ENCODE peak calls at places on chromosomes 2 and 18, in five cellular contexts. One of them, this sample, is unnamed.

GRCh38 chr18:3345452-3345851 is 83.5 kb downstream of the MYL12B start:
- DNase-seq in choroid plexus epithelial cell: peak; percentile 42
- DNase-seq in GM12865: no peak
- DNase-seq in mammary epithelial cell: peak; percentile 18
- DNase-seq in astrocyte: no peak
- DNase-seq in this sample: peak; percentile 49

GRCh38 chr2:147588191-147588590 is 256.6 kb upstream of the ACVR2A start:
- DNase-seq in choroid plexus epithelial cell: peak; percentile 2
- DNase-seq in GM12865: no peak
- DNase-seq in mammary epithelial cell: peak; percentile 64
- DNase-seq in astrocyte: peak; percentile 90
- DNase-seq in this sample: peak; percentile 36

GRCh38 chr2:155256803-155257202 is 558.3 kb downstream of the KCNJ3 start:
- DNase-seq in choroid plexus epithelial cell: no peak
- DNase-seq in GM12865: peak; percentile 8
- DNase-seq in mammary epithelial cell: no peak
- DNase-seq in astrocyte: no peak
- DNase-seq in this sample: no peak

GRCh38 chr2:48249631-48250473 is 280.1 kb upstream of the STON1 start:
- DNase-seq in choroid plexus epithelial cell: peak; percentile 80
- DNase-seq in GM12865: no peak
- DNase-seq in mammary epithelial cell: peak; percentile 5
- DNase-seq in astrocyte: peak; percentile 6
- DNase-seq in this sample: peak; percentile 49

GRCh38 chr2:7497223-7497622 is 580.0 kb downstream of the RNF144A start:
- DNase-seq in choroid plexus epithelial cell: no peak
- DNase-seq in GM12865: no peak
- DNase-seq in mammary epithelial cell: no peak
- DNase-seq in astrocyte: no peak
- DNase-seq in this sample: no peak

GRCh38 chr2:180016937-180017336 is 9.8 kb upstream of the CWC22 start:
- DNase-seq in choroid plexus epithelial cell: no peak
- DNase-seq in GM12865: no peak
- DNase-seq in mammary epithelial cell: no peak
- DNase-seq in astrocyte: no peak
- DNase-seq in this sample: no peak

GRCh38 chr18:44067201-44067600 is 613.5 kb upstream of the SETBP1 start:
- DNase-seq in choroid plexus epithelial cell: no peak
- DNase-seq in GM12865: no peak
- DNase-seq in mammary epithelial cell: no peak
- DNase-seq in astrocyte: no peak
- DNase-seq in this sample: no peak

GRCh38 chr2:219282943-219283581 is 3.9 kb downstream of the DNAJB2 start:
- DNase-seq in choroid plexus epithelial cell: no peak
- DNase-seq in GM12865: no peak
- DNase-seq in mammary epithelial cell: no peak
- DNase-seq in astrocyte: no peak
- DNase-seq in this sample: no peak

GRCh38 chr2:121283670-121284245 is 1.2 kb downstream of the TFCP2L1 start:
- DNase-seq in choroid plexus epithelial cell: no peak
- DNase-seq in GM12865: no peak
- DNase-seq in mammary epithelial cell: peak; percentile 41
- DNase-seq in astrocyte: no peak
- DNase-seq in this sample: no peak

GRCh38 chr2:59301466-59302402 is 1060.6 kb upstream of the FANCL start:
- DNase-seq in choroid plexus epithelial cell: peak; percentile 81
- DNase-seq in GM12865: peak; percentile 45
- DNase-seq in mammary epithelial cell: peak; percentile 62
- DNase-seq in astrocyte: peak; percentile 59
- DNase-seq in this sample: peak; percentile 52

GRCh38 chr2:234116050-234116449 is 65.5 kb downstream of the SPP2 start:
- DNase-seq in choroid plexus epithelial cell: no peak
- DNase-seq in GM12865: no peak
- DNase-seq in mammary epithelial cell: peak; percentile 31
- DNase-seq in astrocyte: peak; percentile 61
- DNase-seq in this sample: no peak

GRCh38 chr2:241064008-241064801 is 37.9 kb downstream of the MTERF4 start:
- DNase-seq in choroid plexus epithelial cell: no peak
- DNase-seq in GM12865: peak; percentile 58
- DNase-seq in mammary epithelial cell: peak; percentile 56
- DNase-seq in astrocyte: no peak
- DNase-seq in this sample: no peak
- H3K4me3 ChIP-seq in choroid plexus epithelial cell: no peak overlapping the region
- H3K4me3 ChIP-seq in GM12865: no peak overlapping the region
- H3K4me3 ChIP-seq in mammary epithelial cell: peak overlapping the region; percentile 53
- H3K4me3 ChIP-seq in astrocyte: no peak overlapping the region
- H3K4me3 ChIP-seq in this sample: no peak overlapping the region

GRCh38 chr2:84491256-84491655 is 25.0 kb upstream of the DNAH6 start:
- DNase-seq in choroid plexus epithelial cell: no peak
- DNase-seq in GM12865: no peak
- DNase-seq in mammary epithelial cell: no peak
- DNase-seq in astrocyte: no peak
- DNase-seq in this sample: no peak

GRCh38 chr2:84493494-84493893 is 22.8 kb upstream of the DNAH6 start:
- DNase-seq in choroid plexus epithelial cell: peak; percentile 76
- DNase-seq in GM12865: no peak
- DNase-seq in mammary epithelial cell: no peak
- DNase-seq in astrocyte: peak; percentile 92
- DNase-seq in this sample: peak; percentile 92

GRCh38 chr2:84494070-84494469 is 22.2 kb upstream of the DNAH6 start:
- DNase-seq in choroid plexus epithelial cell: no peak
- DNase-seq in GM12865: no peak
- DNase-seq in mammary epithelial cell: peak; percentile 25
- DNase-seq in astrocyte: peak; percentile 42
- DNase-seq in this sample: no peak

GRCh38 chr2:84491741-84492140 is 24.6 kb upstream of the DNAH6 start:
- DNase-seq in choroid plexus epithelial cell: no peak
- DNase-seq in GM12865: no peak
- DNase-seq in mammary epithelial cell: no peak
- DNase-seq in astrocyte: no peak
- DNase-seq in this sample: no peak

GRCh38 chr2:84492571-84492970 is 23.7 kb upstream of the DNAH6 start:
- DNase-seq in choroid plexus epithelial cell: peak; percentile 16
- DNase-seq in GM12865: no peak
- DNase-seq in mammary epithelial cell: no peak
- DNase-seq in astrocyte: no peak
- DNase-seq in this sample: no peak
- TF ChIP-seq CTCF in choroid plexus epithelial cell: peak; percentile 21
- TF ChIP-seq CTCF in GM12865: no peak
- TF ChIP-seq CTCF in mammary epithelial cell: no peak
- TF ChIP-seq CTCF in astrocyte: peak; percentile 19
- TF ChIP-seq CTCF in this sample: no peak

DNA sequence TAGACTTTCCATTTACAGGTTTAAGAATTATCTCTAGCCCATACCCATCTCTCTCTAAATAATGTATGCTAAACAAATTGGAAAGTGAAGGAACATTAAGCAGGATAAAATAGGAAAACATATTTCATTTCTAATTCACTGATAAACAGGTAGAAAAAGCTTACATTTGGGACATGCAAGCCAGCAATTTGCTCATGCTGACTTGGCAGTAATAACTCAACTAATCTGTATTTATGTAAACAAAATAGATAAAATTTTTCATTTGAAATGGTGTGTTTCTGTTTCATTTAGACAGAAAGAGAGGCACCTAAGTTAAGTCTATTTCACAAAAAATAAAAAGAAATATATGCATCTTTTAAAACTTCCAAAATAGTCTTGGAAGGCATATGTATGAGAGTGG is 877.3 kb upstream of the LRRTM1 start:
- DNase-seq in choroid plexus epithelial cell: no peak
- DNase-seq in GM12865: no peak
- DNase-seq in mammary epithelial cell: no peak
- DNase-seq in astrocyte: no peak
- DNase-seq in this sample: no peak
- H3K4me3 ChIP-seq in choroid plexus epithelial cell: no peak overlapping the region
- H3K4me3 ChIP-seq in GM12865: no peak overlapping the region
- H3K4me3 ChIP-seq in mammary epithelial cell: no peak overlapping the region
- H3K4me3 ChIP-seq in astrocyte: no peak overlapping the region
- H3K4me3 ChIP-seq in this sample: no peak overlapping the region

DNA sequence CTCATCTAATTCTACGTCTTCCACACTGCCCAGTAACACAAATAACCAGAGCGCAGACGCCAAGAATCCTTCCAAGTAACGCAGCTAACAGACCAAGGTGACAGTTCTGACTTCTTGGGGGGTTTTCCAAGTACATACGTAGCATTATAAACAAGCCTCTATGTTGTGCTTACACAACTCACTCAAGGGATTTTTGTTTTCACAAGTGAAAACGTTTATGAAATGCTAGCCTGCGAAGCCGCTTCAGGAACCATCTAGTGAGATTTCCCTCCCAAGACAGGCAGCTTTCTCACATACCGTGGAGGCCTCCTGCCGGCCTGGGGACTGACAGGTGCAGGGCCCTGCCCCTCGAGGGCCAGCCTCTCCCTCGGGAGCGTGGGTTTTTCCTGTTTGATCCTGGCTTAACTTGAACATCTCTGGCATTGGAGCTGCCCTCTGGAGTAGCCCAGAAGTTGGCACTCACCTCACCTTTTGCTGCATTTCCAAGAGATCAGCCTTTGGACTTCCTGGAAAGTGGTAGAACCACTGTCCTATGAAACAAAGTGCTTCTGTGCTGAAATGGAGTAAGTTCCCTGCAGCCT is 151.1 kb downstream of the MBP start:
- DNase-seq in choroid plexus epithelial cell: peak; percentile 53
- DNase-seq in GM12865: peak; percentile 74
- DNase-seq in mammary epithelial cell: no peak
- DNase-seq in astrocyte: no peak
- DNase-seq in this sample: no peak
- TF ChIP-seq CTCF in choroid plexus epithelial cell: no peak
- TF ChIP-seq CTCF in GM12865: peak; percentile 3
- TF ChIP-seq CTCF in mammary epithelial cell: no peak
- TF ChIP-seq CTCF in astrocyte: no peak
- TF ChIP-seq CTCF in this sample: no peak

GRCh38 chr2:56185582-56186046 is 1.8 kb downstream of the CCDC85A start:
- DNase-seq in choroid plexus epithelial cell: peak; percentile 20
- DNase-seq in GM12865: no peak
- DNase-seq in mammary epithelial cell: peak; percentile 10
- DNase-seq in astrocyte: peak; percentile 42
- DNase-seq in this sample: peak; percentile 44
- H3K4me3 ChIP-seq in choroid plexus epithelial cell: peak overlapping the region; percentile 30
- H3K4me3 ChIP-seq in GM12865: no peak overlapping the region
- H3K4me3 ChIP-seq in mammary epithelial cell: peak overlapping the region; percentile 56
- H3K4me3 ChIP-seq in astrocyte: peak overlapping the region; percentile 66
- H3K4me3 ChIP-seq in this sample: peak overlapping the region; percentile 43

GRCh38 chr2:61969376-61969775 is 63.9 kb downstream of the COMMD1 start:
- DNase-seq in choroid plexus epithelial cell: no peak
- DNase-seq in GM12865: no peak
- DNase-seq in mammary epithelial cell: peak; percentile 28
- DNase-seq in astrocyte: no peak
- DNase-seq in this sample: no peak

GRCh38 chr2:61966087-61966727 is 60.7 kb downstream of the COMMD1 start:
- DNase-seq in choroid plexus epithelial cell: no peak
- DNase-seq in GM12865: no peak
- DNase-seq in mammary epithelial cell: no peak
- DNase-seq in astrocyte: no peak
- DNase-seq in this sample: no peak

GRCh38 chr2:61967262-61967661 is 61.8 kb downstream of the COMMD1 start:
- DNase-seq in choroid plexus epithelial cell: peak; percentile 57
- DNase-seq in GM12865: no peak
- DNase-seq in mammary epithelial cell: no peak
- DNase-seq in astrocyte: peak; percentile 48
- DNase-seq in this sample: peak; percentile 13

GRCh38 chr2:61970807-61971556 is 65.5 kb downstream of the COMMD1 start:
- DNase-seq in choroid plexus epithelial cell: no peak
- DNase-seq in GM12865: no peak
- DNase-seq in mammary epithelial cell: peak; percentile 76
- DNase-seq in astrocyte: no peak
- DNase-seq in this sample: no peak
- TF ChIP-seq CTCF in choroid plexus epithelial cell: peak; percentile 13
- TF ChIP-seq CTCF in GM12865: no peak
- TF ChIP-seq CTCF in mammary epithelial cell: peak; percentile 28
- TF ChIP-seq CTCF in astrocyte: no peak
- TF ChIP-seq CTCF in this sample: no peak

DNA sequence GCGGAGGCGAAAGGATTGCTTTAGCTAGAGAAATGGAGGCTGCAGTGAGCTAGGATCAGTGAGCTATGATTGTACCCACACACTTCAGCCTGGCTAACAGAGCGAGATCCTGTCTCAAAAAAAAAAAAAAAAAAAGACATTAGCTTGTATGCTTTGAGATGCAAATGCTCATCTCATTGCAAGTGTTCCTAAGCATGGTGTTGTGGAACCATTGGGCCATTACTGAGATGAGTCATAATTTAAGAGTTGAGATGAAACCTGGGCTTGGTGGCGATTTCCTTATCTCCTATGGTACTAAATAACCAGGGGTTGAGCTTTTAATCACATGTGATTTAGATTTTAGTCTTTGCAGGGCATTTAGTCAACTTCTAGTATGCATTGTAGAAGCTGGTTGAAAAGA is 2.2 kb downstream of the PLEKHA3 start:
- DNase-seq in choroid plexus epithelial cell: no peak
- DNase-seq in GM12865: peak; percentile 78
- DNase-seq in mammary epithelial cell: no peak
- DNase-seq in astrocyte: no peak
- DNase-seq in this sample: no peak
- H3K4me3 ChIP-seq in choroid plexus epithelial cell: no peak overlapping the region
- H3K4me3 ChIP-seq in GM12865: no peak overlapping the region
- H3K4me3 ChIP-seq in mammary epithelial cell: no peak overlapping the region
- H3K4me3 ChIP-seq in astrocyte: peak overlapping the region; percentile 5
- H3K4me3 ChIP-seq in this sample: no peak overlapping the region

GRCh38 chr2:21303876-21304275 is 180.1 kb downstream of the TDRD15 start:
- DNase-seq in choroid plexus epithelial cell: no peak
- DNase-seq in GM12865: no peak
- DNase-seq in mammary epithelial cell: no peak
- DNase-seq in astrocyte: no peak
- DNase-seq in this sample: no peak
- TF ChIP-seq CTCF in choroid plexus epithelial cell: no peak
- TF ChIP-seq CTCF in GM12865: no peak
- TF ChIP-seq CTCF in mammary epithelial cell: no peak
- TF ChIP-seq CTCF in astrocyte: no peak
- TF ChIP-seq CTCF in this sample: no peak

This sample was measured in cardiac fibroblast.